ENCODE peak calls at places on chromosomes 2 and 18, in six cellular contexts. Y, W, U, B, K and X are unnamed samples.

GRCh38 chr2:118032169-118033013 is 18.5 kb upstream of the CCDC93 start:
- DNase-seq in K (no peak), Y (peak; percentile 65), U (peak; percentile 23), B (peak; percentile 68), W (peak; percentile 45), X (no peak)

GRCh38 chr2:118310878-118311442 is 222.7 kb downstream of the INSIG2 start:
- DNase-seq in B (no peak), K (no peak), U (no peak), Y (no peak), W (no peak), X (no peak)

GRCh38 chr2:201831469-201831868 is 25.1 kb downstream of the CDK15 start:
- DNase-seq in W (no peak), U (no peak), B (no peak), K (no peak), Y (no peak), X (no peak)

GRCh38 chr2:215833531-215834162 is 179.7 kb downstream of the MREG start:
- DNase-seq in K (no peak), Y (no peak), W (peak; percentile 10), U (no peak), B (peak; percentile 68), X (no peak)

GRCh38 chr2:212032032-212032431 is 506.6 kb downstream of the ERBB4 start:
- DNase-seq in U (no peak), Y (no peak), W (no peak), K (no peak), B (peak; percentile 13), X (no peak)

GRCh38 chr2:100563407-100564247 is 834 bp downstream of the PDCL3 start:
- DNase-seq in Y (no peak), W (no peak), U (peak; percentile 6), K (no peak), B (no peak), X (no peak)

GRCh38 chr2:216109962-216110614 is 940 bp downstream of the XRCC5 start:
- DNase-seq in Y (peak; percentile 28), B (peak; percentile 44), W (peak; percentile 33), U (no peak), K (no peak), X (no peak)

GRCh38 chr2:9538000-9538507 is 17.6 kb downstream of the ADAM17 start:
- DNase-seq in W (no peak), Y (no peak), U (no peak), B (peak; percentile 10), K (no peak), X (no peak)

GRCh38 chr2:160407393-160408204 is 86.0 kb downstream of the RBMS1 start:
- DNase-seq in Y (peak; percentile 66), K (peak; percentile 73), B (peak; percentile 60), U (peak; percentile 56), W (peak; percentile 43), X (no peak)

GRCh38 chr2:64410673-64411072 is 43.3 kb upstream of the LGALSL start:
- DNase-seq in K (no peak), Y (no peak), B (no peak), W (no peak), U (no peak), X (no peak)

GRCh38 chr2:27262379-27263286 is at the start of gene SLC30A3:
- DNase-seq in K (peak; percentile 81), B (no peak), Y (peak; percentile 89), W (peak; percentile 60), U (peak; percentile 37), X (no peak)

GRCh38 chr2:104312684-104313083 is 541.2 kb upstream of the POU3F3 start:
- DNase-seq in K (no peak), Y (no peak), B (no peak), U (no peak), W (no peak), X (no peak)

GRCh38 chr2:116877274-116877673 is 937.2 kb upstream of the DDX18 start:
- DNase-seq in W (peak; percentile 52), Y (no peak), U (no peak), K (no peak), B (no peak), X (no peak)

GRCh38 chr2:239144713-239144999 is 256.2 kb downstream of the HDAC4 start:
- DNase-seq in W (no peak), B (no peak), K (no peak), Y (no peak), U (no peak), X (no peak)

GRCh38 chr2:10083692-10084566 is 3.7 kb upstream of the CYS1 start:
- DNase-seq in W (no peak), Y (no peak), K (no peak), U (no peak), B (no peak), X (no peak)

GRCh38 chr2:143475131-143475784 is 346.0 kb downstream of the ARHGAP15 start:
- DNase-seq in W (no peak), B (no peak), U (no peak), Y (no peak), K (no peak), X (no peak)

GRCh38 chr2:222998459-222998858 is 53.5 kb upstream of the KCNE4 start:
- DNase-seq in W (no peak), B (no peak), U (no peak), K (no peak), Y (no peak), X (no peak)

GRCh38 chr2:121195036-121195435 is 90.0 kb downstream of the TFCP2L1 start:
- DNase-seq in K (no peak), Y (no peak), U (no peak), W (no peak), B (no peak), X (no peak)

GRCh38 chr2:191631754-191632153 is 46.2 kb upstream of the NABP1 start:
- DNase-seq in K (peak; percentile 54), Y (no peak), W (no peak), U (no peak), B (peak; percentile 94), X (no peak)

GRCh38 chr18:63342206-63342605 is 22.6 kb upstream of the BCL2 start:
- DNase-seq in Y (peak; percentile 62), K (no peak), B (peak; percentile 52), W (no peak), U (no peak), X (no peak)

GRCh38 chr18:21680148-21680547 is 24.4 kb downstream of the ABHD3 start:
- DNase-seq in Y (no peak), K (no peak), U (no peak), B (no peak), W (peak; percentile 89), X (no peak)

GRCh38 chr2:128967666-128968065 is 649.0 kb upstream of the HS6ST1 start:
- DNase-seq in W (no peak), U (no peak), B (no peak), K (no peak), Y (no peak), X (no peak)

GRCh38 chr2:8119782-8120551 is 561.9 kb upstream of the ID2 start:
- DNase-seq in Y (no peak), K (no peak), W (peak; percentile 67), B (peak; percentile 90), U (peak; percentile 21), X (no peak)

GRCh38 chr2:105455488-105455991 is 56.7 kb upstream of the FHL2 start:
- DNase-seq in Y (no peak), K (no peak), W (peak; percentile 88), B (peak; percentile 100), U (no peak), X (no peak)

GRCh38 chr2:202718614-202719013 is 83.8 kb downstream of the FAM117B start:
- DNase-seq in B (peak; percentile 50), U (no peak), K (no peak), W (no peak), Y (no peak), X (no peak)

GRCh38 chr18:35112696-35113095 is 71.5 kb downstream of the MAPRE2 start:
- DNase-seq in W (no peak), U (no peak), Y (no peak), B (no peak), K (no peak), X (no peak)

DNA sequence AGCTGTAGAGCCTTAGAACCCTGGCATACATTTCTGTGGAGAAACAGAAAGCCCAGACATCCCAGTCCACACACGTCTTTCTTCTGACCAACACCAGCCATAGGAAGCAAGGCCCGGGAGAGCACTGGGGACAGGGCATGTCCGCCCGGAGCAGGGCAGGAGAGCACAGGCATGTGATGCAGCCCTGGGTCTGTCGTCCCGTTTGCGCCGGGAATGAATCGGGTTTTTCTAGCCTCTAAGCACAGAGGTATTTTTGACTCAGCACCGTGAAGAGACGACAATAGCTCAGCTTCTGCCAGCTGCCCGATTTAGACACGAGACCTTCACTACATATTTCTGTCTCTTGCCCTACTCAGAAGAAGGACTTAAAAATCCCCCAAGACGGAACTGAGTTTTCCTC is 7.3 kb upstream of the AMMECR1L start:
- DNase-seq in Y (no peak), B (no peak), W (no peak), K (no peak), U (no peak), X (no peak)
- H3K27ac ChIP-seq in Y (peak overlapping the region; percentile 3), B (no peak overlapping the region), W (no peak overlapping the region), K (no peak overlapping the region), U (no peak overlapping the region), X (no peak overlapping the region)

GRCh38 chr2:79026061-79026460 is 559 bp downstream of the REG3G start:
- DNase-seq in B (no peak), K (no peak), Y (no peak), U (no peak), W (no peak), X (no peak)

GRCh38 chr2:79025421-79025820 is at the start of gene REG3G:
- DNase-seq in W (peak; percentile 23), U (no peak), B (no peak), K (no peak), Y (no peak), X (no peak)
- H3K27ac ChIP-seq in W (no peak within 1 kb of the TSS), U (no peak within 1 kb of the TSS), B (no peak within 1 kb of the TSS), K (no peak within 1 kb of the TSS), Y (no peak within 1 kb of the TSS), X (no peak within 1 kb of the TSS)

DNA sequence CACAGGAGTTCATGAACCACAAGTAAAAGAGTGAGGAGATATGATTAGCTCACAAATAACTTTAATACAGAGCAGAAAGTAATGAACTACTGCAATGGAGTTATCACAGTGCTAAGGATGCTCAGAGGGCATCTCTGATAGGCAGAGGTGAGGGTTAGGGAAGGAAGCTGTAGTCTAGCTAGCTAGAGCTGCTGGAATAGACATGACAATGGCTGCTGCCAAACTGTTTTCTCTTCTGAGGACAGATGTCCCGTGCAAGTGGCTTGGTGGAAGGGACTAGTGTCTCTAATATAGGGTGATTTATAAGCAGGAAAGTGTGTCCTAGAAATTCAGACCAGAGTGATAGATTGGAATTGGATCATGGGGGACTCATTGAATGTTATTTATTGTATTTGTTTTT is 1.6 kb downstream of the CTLA4 start:
- DNase-seq in Y (no peak), W (no peak), B (no peak), K (no peak), U (no peak), X (no peak)
- H3K27ac ChIP-seq in Y (no peak overlapping the region), W (no peak overlapping the region), B (no peak overlapping the region), K (no peak overlapping the region), U (no peak overlapping the region), X (no peak overlapping the region)

GRCh38 chr2:75603477-75603876 is 42.7 kb upstream of the EVA1A start:
- DNase-seq in B (peak; percentile 49), W (no peak), U (no peak), Y (no peak), K (no peak), X (no peak)

GRCh38 chr2:75598572-75599155 is 37.9 kb upstream of the EVA1A start:
- DNase-seq in K (no peak), W (no peak), U (no peak), Y (no peak), B (no peak), X (no peak)

GRCh38 chr2:75602724-75603342 is 42.1 kb upstream of the EVA1A start:
- DNase-seq in B (peak; percentile 86), U (no peak), K (no peak), Y (no peak), W (peak; percentile 89), X (no peak)

GRCh38 chr2:75597949-75598348 is 37.2 kb upstream of the EVA1A start:
- DNase-seq in Y (no peak), K (no peak), U (no peak), W (no peak), B (no peak), X (no peak)

GRCh38 chr2:75600418-75601088 is 39.8 kb upstream of the EVA1A start:
- DNase-seq in B (peak; percentile 32), W (peak; percentile 68), U (no peak), Y (no peak), K (no peak), X (no peak)
- H3K27ac ChIP-seq in B (no peak overlapping the region), W (no peak overlapping the region), U (no peak overlapping the region), Y (no peak overlapping the region), K (no peak overlapping the region), X (no peak overlapping the region)